ENCODE peak calls at places on chromosomes 1 and 21, in nine cellular contexts. F is progenitor cell of endocrine pancreas, V is GM12864, O is keratinocyte, D is cardiac muscle cell, U is psoas muscle, M is left ventricle myocardium inferior, L is hepatocyte, W is mesothelial cell of epicardium. E is an unnamed sample.

GRCh38 chr1:41805771-41806471 is 112.8 kb downstream of the HIVEP3 start:
- DNase-seq in F (no peak), V (no peak), O (no peak), D (no peak), U (no peak), M (no peak), L (no peak), W (no peak), E (no peak)

GRCh38 chr1:219155140-219155539 is 18.5 kb upstream of the LYPLAL1 start:
- DNase-seq in F (no peak), V (no peak), O (no peak), D (peak; percentile 75), U (no peak), M (no peak), L (no peak), W (no peak), E (no peak)

GRCh38 chr1:230414694-230415093 is 11.4 kb downstream of the PGBD5 start:
- DNase-seq in F (no peak), V (no peak), O (no peak), D (no peak), U (no peak), M (no peak), L (no peak), W (no peak), E (no peak)

GRCh38 chr1:214192825-214193643 is 87.9 kb upstream of the SMYD2 start:
- DNase-seq in F (no peak), V (no peak), O (no peak), D (peak; percentile 22), U (no peak), M (no peak), L (no peak), W (no peak), E (no peak)

GRCh38 chr21:37915941-37916794 is at the start of gene KCNJ6:
- DNase-seq in F (peak; percentile 59), V (no peak), O (no peak), D (peak; percentile 50), U (peak; percentile 17), M (no peak), L (peak; percentile 80), W (peak; percentile 46), E (peak; percentile 49)

GRCh38 chr21:44574457-44575306 is 1.2 kb downstream of the KRTAP10-4 start:
- DNase-seq in F (no peak), V (no peak), O (no peak), D (no peak), U (no peak), M (no peak), L (peak; percentile 67), W (no peak), E (no peak)

GRCh38 chr21:44087426-44088400 is 19.5 kb upstream of the PWP2 start:
- DNase-seq in F (no peak), V (no peak), O (no peak), D (no peak), U (no peak), M (no peak), L (no peak), W (no peak), E (no peak)

GRCh38 chr1:101453844-101454243 is 217.0 kb downstream of the S1PR1 start:
- DNase-seq in F (no peak), V (peak; percentile 49), O (no peak), D (no peak), U (no peak), M (no peak), L (no peak), W (no peak), E (no peak)

GRCh38 chr1:150062113-150062512 is 5.5 kb upstream of the VPS45 start:
- DNase-seq in F (no peak), V (no peak), O (no peak), D (no peak), U (no peak), M (no peak), L (no peak), W (no peak), E (no peak)

GRCh38 chr1:113958691-113959090 is 20.6 kb upstream of the OLFML3 start:
- DNase-seq in F (no peak), V (no peak), O (no peak), D (peak; percentile 58), U (no peak), M (no peak), L (no peak), W (no peak), E (no peak)

GRCh38 chr1:113966013-113966412 is 13.3 kb upstream of the OLFML3 start:
- DNase-seq in F (no peak), V (no peak), O (no peak), D (no peak), U (no peak), M (no peak), L (no peak), W (no peak), E (no peak)

GRCh38 chr1:113963281-113963906 is 15.9 kb upstream of the OLFML3 start:
- DNase-seq in F (no peak), V (no peak), O (no peak), D (peak; percentile 28), U (no peak), M (no peak), L (no peak), W (no peak), E (no peak)
- TF ChIP-seq CTCF in F (no peak), V (no peak), O (peak; percentile 3), D (no peak), U (no peak), M (no peak), L (no peak), W (no peak), E (peak; percentile 31)

DNA sequence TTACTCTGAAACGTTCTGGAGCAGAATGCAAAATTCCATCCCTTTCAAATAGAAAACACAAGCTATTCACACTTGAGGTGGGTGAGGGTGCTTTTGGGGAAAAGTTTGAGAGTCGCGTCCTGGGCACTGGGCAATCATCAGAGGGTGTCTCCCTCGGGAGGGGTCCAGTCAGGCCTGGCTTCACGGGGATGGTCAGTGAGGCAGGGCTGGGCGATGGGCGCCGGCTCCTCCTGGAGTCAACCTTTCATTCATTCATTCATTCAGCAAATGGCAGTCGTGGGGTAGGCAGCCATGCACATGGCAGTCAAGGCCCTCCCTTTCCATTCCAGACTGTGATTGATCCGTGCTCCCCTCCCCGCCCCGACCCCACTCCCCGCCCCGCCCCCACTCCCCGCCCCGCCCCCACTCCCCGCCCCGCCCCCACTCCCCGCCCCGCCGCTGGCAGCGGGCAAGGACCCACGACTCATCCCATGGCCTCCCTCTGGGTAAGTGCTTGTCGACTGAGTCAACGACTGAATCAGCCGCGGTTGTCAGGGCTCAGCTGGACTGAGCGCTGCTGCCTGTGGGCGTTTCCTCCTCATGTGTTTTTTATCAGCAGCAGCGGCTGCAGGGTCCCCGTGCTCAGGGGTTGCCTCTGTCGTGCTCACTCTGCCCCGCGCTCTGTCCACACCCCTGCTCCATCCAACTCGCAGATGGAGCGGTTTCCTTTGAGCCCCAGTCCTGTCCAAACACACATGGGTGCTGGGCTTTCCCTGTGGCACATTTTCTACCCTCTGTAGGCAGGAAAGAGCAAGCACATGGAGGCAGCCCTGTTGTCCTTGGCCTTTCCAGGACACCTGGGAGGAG is 12.5 kb upstream of the SPSB1 start:
- DNase-seq in F (no peak), V (no peak), O (no peak), D (peak; percentile 83), U (peak; percentile 82), M (no peak), L (peak; percentile 86), W (no peak), E (no peak)
- TF ChIP-seq CTCF in F (no peak), V (no peak), O (no peak), D (no peak), U (no peak), M (no peak), L (no peak), W (no peak), E (no peak)

GRCh38 chr21:25507522-25507921 is 99.8 kb downstream of the MRPL39 start:
- DNase-seq in F (no peak), V (no peak), O (no peak), D (no peak), U (no peak), M (no peak), L (no peak), W (no peak), E (no peak)
- TF ChIP-seq CTCF in F (no peak), V (peak; percentile 50), O (no peak), D (no peak), U (no peak), M (no peak), L (no peak), W (no peak), E (no peak)

GRCh38 chr1:158972841-158973240 is 36.9 kb upstream of the IFI16 start:
- DNase-seq in F (no peak), V (peak; percentile 13), O (no peak), D (peak; percentile 25), U (no peak), M (no peak), L (no peak), W (no peak), E (no peak)
- TF ChIP-seq CTCF in F (peak; percentile 18), V (peak; percentile 27), O (peak; percentile 58), D (no peak), U (no peak), M (no peak), L (peak; percentile 36), W (no peak), E (no peak)

GRCh38 chr1:31336687-31337467 is 36.0 kb downstream of the FABP3 start:
- DNase-seq in F (no peak), V (no peak), O (no peak), D (peak; percentile 2), U (no peak), M (no peak), L (no peak), W (no peak), E (no peak)

DNA sequence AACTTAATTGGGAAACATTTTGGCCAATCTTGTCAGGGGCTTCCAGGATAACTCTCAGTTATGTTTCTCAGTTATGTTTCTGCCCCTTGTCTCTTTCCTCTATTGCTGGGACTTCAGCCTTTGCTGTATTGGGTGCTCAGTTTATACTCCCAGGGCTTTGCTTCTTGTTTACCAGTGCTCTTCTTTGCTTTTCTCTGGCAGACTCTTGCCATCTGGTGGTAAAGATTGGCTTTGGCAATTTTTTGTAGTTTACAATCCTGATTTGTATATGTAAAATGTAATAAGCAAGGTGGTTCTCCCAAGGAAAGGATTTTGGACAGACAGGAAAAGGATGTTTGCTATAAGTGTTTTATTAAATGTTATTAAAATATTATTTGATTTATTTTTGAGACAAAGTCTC is 37.9 kb downstream of the FABP3 start:
- DNase-seq in F (no peak), V (no peak), O (no peak), D (peak; percentile 60), U (no peak), M (no peak), L (peak; percentile 44), W (no peak), E (no peak)
- TF ChIP-seq CTCF in F (peak; percentile 55), V (peak; percentile 23), O (peak; percentile 1), D (peak; percentile 68), U (peak; percentile 61), M (peak; percentile 61), L (peak; percentile 69), W (no peak), E (peak; percentile 75)

DNA sequence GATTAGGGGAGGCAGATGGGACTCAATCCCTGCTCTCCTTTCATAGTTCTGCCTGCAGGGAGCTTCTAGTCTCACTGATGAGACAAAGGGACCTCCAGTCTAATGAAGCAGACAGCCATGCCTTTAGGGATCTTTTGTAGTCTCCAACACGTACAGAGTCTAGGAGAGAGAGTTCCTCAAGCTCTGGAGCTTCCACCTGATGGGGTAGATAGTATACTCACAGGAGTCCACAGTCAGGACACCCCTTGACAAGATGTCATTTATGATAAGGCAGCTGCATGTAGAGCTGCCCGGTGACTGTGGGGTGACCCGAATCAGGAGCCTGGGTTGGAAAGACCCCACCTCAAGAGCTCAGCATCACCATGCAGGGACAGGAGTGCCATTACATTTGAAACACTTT is 55.3 kb upstream of the CNTN2 start:
- DNase-seq in F (no peak), V (no peak), O (no peak), D (no peak), U (no peak), M (no peak), L (no peak), W (no peak), E (no peak)
- TF ChIP-seq CTCF in F (no peak), V (no peak), O (no peak), D (no peak), U (no peak), M (no peak), L (no peak), W (no peak), E (no peak)